ENCODE peak calls at places on chromosomes 1 and 21, in four cellular contexts. One of them, this sample, is unnamed.

GRCh38 chr1:232306269-232306911 is 323.5 kb downstream of the SIPA1L2 start:
- DNase-seq in H1: no peak
- DNase-seq in K562: no peak
- DNase-seq in GM12878: no peak
- DNase-seq in this sample: no peak

GRCh38 chr21:41326414-41327080 is 9.9 kb downstream of the FAM3B start:
- DNase-seq in GM12878: no peak
- DNase-seq in K562: no peak
- DNase-seq in H1: no peak
- DNase-seq in this sample: no peak

GRCh38 chr1:48692235-48692634 is 84.5 kb downstream of the BEND5 start:
- DNase-seq in K562: no peak
- DNase-seq in H1: no peak
- DNase-seq in GM12878: no peak
- DNase-seq in this sample: no peak

GRCh38 chr21:45039309-45040113 is 34.9 kb upstream of the ADARB1 start:
- DNase-seq in K562: no peak
- DNase-seq in H1: no peak
- DNase-seq in GM12878: no peak
- DNase-seq in this sample: no peak

GRCh38 chr21:36989699-36990507 is 16.6 kb upstream of the RIPPLY3 start:
- DNase-seq in H1: peak
- DNase-seq in K562: peak
- DNase-seq in GM12878: peak
- DNase-seq in this sample: peak

GRCh38 chr1:202201266-202201665 is 7.7 kb downstream of the LGR6 start:
- DNase-seq in K562: no peak
- DNase-seq in H1: no peak
- DNase-seq in GM12878: no peak
- DNase-seq in this sample: no peak

GRCh38 chr1:193589597-193590040 is 403.2 kb upstream of the B3GALT2 start:
- DNase-seq in H1: no peak
- DNase-seq in GM12878: no peak
- DNase-seq in K562: no peak
- DNase-seq in this sample: peak

GRCh38 chr1:103948526-103948925 is 198.8 kb downstream of the AMY1C start:
- DNase-seq in GM12878: no peak
- DNase-seq in K562: no peak
- DNase-seq in H1: no peak
- DNase-seq in this sample: no peak

DNA sequence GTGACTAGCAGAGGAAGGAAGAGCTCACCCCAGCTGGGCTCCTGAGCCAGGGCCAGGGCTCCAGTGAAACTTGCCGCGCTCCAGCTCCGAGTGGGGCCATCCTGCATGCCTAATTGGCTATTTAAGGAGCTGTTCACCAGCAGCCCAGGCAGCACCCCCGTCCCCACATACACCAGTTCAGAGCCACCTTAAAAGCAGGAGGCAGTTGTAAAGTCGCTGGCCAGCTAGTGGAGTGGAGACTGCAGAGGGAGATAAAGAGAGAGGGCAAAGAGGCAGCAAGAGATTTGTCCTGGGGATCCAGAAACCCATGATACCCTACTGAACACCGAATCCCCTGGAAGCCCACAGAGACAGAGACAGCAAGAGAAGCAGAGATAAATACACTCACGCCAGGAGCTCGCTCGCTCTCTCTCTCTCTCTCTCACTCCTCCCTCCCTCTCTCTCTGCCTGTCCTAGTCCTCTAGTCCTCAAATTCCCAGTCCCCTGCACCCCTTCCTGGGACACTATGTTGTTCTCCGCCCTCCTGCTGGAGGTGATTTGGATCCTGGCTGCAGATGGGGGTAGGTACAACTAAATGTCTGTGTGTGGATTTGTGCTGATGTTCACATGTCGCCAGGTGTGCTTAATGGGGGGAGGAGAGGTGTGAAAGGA is at the start of gene CA14:
- DNase-seq in GM12878: no peak
- DNase-seq in H1: no peak
- DNase-seq in K562: peak
- DNase-seq in this sample: no peak
- TF ChIP-seq CHD1 in GM12878: no peak
- TF ChIP-seq CHD1 in H1: no peak
- TF ChIP-seq CHD1 in K562: no peak
- TF ChIP-seq CHD1 in this sample: no peak

GRCh38 chr1:115810609-115811008 is 30.3 kb downstream of the NHLH2 start:
- DNase-seq in GM12878: no peak
- DNase-seq in H1: no peak
- DNase-seq in K562: no peak
- DNase-seq in this sample: no peak
- TF ChIP-seq CHD1 in GM12878: no peak
- TF ChIP-seq CHD1 in H1: no peak
- TF ChIP-seq CHD1 in K562: no peak
- TF ChIP-seq CHD1 in this sample: no peak

DNA sequence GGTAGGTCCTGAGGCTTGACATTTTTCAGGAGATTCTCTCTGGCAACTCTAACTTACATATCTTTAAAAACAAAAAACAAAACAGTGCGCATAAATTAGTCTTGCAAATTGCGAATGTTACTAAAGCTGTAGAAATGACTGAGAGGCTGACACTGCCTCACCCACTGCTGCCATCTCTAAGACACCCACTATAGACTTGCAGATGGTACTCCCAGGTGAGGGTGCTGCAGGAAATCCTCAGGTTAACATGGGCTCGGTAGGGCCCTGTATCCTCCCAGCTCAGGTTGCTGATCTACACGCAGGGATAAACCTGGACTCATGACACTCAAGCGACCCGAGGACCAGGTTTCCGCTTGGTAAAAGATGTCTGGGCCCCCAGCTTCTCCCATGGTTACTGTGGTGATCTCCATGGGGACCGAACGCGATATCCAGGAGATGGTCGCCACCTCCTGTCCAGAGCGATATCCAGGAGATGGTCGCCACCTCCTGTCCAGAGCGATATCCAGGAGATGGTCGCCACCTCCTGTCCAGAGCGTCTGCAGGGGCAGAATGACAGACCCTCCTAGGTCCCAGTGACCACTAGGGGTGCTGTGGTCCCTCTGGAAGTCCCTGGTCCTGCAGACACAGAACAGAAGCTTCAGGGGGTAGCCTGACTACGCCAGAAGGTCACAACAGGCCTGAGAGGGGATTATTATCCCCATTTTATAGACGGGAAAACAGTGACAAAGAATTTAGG is 16.1 kb upstream of the LY9 start:
- DNase-seq in H1: peak
- DNase-seq in GM12878: no peak
- DNase-seq in K562: peak
- DNase-seq in this sample: no peak
- TF ChIP-seq CHD1 in H1: no peak
- TF ChIP-seq CHD1 in GM12878: no peak
- TF ChIP-seq CHD1 in K562: no peak
- TF ChIP-seq CHD1 in this sample: no peak

DNA sequence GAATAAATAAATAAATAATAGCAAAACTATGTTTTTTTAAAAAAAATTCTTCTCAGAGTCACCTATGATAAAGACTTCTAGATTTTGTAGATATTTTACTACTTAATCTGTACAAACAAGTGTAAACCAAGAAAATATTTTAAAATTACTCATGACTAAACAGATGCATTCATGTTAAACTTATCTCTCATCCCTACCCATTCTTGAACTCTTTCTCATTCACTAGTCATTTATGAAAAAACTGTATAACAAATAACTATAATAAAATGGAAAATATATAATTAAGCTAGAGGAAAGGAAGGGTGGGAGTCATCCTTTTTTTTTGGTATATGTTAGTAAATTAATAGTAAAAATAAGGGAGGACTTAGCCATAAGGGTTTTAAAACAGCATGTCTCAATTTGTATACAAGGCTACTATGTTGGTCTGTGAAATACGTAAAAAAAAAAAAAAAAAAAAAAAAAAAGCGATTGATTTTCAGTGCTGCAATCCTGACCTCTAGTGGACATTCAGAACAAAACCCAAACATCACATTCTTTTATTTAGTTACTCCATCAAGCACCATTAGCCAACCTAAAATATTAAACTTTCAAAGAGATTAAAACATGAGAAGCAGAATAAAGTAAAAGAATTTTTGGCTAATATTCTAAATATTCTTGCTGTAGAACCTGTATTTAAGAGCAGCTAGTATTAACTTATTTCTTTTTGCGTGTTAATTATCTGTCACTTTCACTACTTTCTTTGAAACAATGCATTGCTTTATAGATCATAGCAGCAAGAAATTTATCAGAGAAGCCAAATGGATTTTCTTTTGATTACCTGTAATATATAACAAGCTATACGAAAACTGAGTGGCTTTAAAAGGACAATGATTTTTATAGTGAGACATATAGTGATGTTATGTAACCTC is 255.8 kb upstream of the CACYBP start:
- DNase-seq in K562: peak
- DNase-seq in H1: no peak
- DNase-seq in GM12878: no peak
- DNase-seq in this sample: peak
- TF ChIP-seq CHD1 in K562: no peak
- TF ChIP-seq CHD1 in H1: no peak
- TF ChIP-seq CHD1 in GM12878: no peak
- TF ChIP-seq CHD1 in this sample: no peak

GRCh38 chr21:28375708-28376385 is 616.8 kb downstream of the LTN1 start:
- DNase-seq in GM12878: no peak
- DNase-seq in K562: no peak
- DNase-seq in H1: no peak
- DNase-seq in this sample: peak
- TF ChIP-seq CHD1 in GM12878: no peak
- TF ChIP-seq CHD1 in K562: no peak
- TF ChIP-seq CHD1 in H1: no peak
- TF ChIP-seq CHD1 in this sample: no peak

DNA sequence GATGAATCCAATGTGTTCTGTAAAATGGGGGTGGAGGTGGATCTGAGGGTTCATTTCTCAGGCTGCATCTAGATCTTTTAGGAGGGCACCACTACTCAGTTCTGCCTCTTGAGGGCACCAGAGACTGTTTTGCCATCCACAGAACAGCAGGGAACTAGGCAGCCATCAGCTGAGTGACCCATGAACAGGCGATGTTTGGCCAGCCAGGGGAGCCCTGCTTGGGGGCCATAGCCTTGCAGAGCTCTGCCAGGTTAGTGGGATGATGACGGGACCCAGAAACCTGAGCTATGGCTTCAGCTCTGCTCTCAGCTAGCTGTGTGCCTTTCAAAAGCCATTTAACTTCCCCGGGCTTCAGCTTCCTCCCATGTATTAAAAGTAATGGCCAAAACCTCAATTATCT is 13.4 kb upstream of the NOS1AP start:
- DNase-seq in K562: peak
- DNase-seq in GM12878: peak
- DNase-seq in H1: peak
- DNase-seq in this sample: peak
- TF ChIP-seq CHD1 in K562: no peak
- TF ChIP-seq CHD1 in GM12878: no peak
- TF ChIP-seq CHD1 in H1: no peak
- TF ChIP-seq CHD1 in this sample: no peak

GRCh38 chr1:2454227-2454626 is 21.9 kb upstream of the PLCH2 start:
- DNase-seq in H1: no peak
- DNase-seq in GM12878: no peak
- DNase-seq in K562: no peak
- DNase-seq in this sample: no peak

GRCh38 chr1:2452583-2453315 is 23.3 kb upstream of the PLCH2 start:
- DNase-seq in GM12878: no peak
- DNase-seq in K562: no peak
- DNase-seq in H1: no peak
- DNase-seq in this sample: peak

GRCh38 chr1:2455757-2456156 is 20.3 kb upstream of the PLCH2 start:
- DNase-seq in GM12878: no peak
- DNase-seq in H1: no peak
- DNase-seq in K562: no peak
- DNase-seq in this sample: peak

GRCh38 chr1:2449636-2450454 is 26.2 kb upstream of the PLCH2 start:
- DNase-seq in H1: no peak
- DNase-seq in K562: no peak
- DNase-seq in GM12878: no peak
- DNase-seq in this sample: no peak

GRCh38 chr1:2451744-2452582 is 24.1 kb upstream of the PLCH2 start:
- DNase-seq in H1: no peak
- DNase-seq in K562: no peak
- DNase-seq in GM12878: no peak
- DNase-seq in this sample: peak
- TF ChIP-seq CHD1 in H1: no peak
- TF ChIP-seq CHD1 in K562: no peak
- TF ChIP-seq CHD1 in GM12878: no peak
- TF ChIP-seq CHD1 in this sample: no peak

GRCh38 chr1:90753556-90753955 is 36.5 kb upstream of the BARHL2 start:
- DNase-seq in GM12878: no peak
- DNase-seq in H1: no peak
- DNase-seq in K562: no peak
- DNase-seq in this sample: no peak
- TF ChIP-seq CHD1 in GM12878: no peak
- TF ChIP-seq CHD1 in H1: no peak
- TF ChIP-seq CHD1 in K562: no peak
- TF ChIP-seq CHD1 in this sample: no peak

DNA sequence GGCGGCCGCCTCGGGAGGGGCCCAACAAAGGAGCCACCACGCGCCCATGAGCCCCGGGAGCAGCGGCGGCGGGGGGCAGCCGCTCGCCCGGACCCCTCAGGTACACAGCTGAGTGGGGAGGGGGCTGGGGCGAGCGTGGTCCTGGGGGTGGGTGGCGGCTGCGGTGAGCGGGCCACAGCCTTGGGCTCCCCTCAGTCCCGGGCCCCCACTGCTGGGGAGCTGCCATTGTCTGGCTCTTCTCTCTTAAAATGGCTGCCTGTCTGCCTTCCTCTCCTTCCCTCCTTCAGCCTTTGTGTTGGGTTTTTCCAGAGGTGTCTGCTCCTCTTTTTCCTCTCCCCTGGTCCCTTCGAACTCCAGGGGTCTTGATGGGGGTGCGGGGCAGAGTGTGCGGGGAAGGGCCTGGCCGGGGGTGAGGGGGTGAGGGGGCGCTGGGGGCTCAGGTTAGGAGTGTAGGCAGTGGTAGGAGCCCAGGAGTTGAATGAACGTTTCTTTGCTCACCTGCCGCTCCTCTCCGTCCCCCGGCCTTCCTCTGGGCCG is 1.7 kb downstream of the ARID1A start:
- DNase-seq in K562: peak
- DNase-seq in GM12878: no peak
- DNase-seq in H1: no peak
- DNase-seq in this sample: no peak
- TF ChIP-seq CHD1 in K562: no peak
- TF ChIP-seq CHD1 in GM12878: no peak
- TF ChIP-seq CHD1 in H1: no peak
- TF ChIP-seq CHD1 in this sample: no peak

This sample was measured in IMR-90.